ENCODE peak calls at places on chromosomes 7 and 10, in seven cellular contexts. N is cardiac fibroblast, R is astrocyte of the cerebellum, Y is thoracic aorta, A is heart left ventricle, E is ELR, I is lower lobe of right lung. D is an unnamed sample.

GRCh38 chr7:25847331-25848070 is 304.5 kb upstream of the NFE2L3 start:
- DNase-seq in N (peak; percentile 79), R (peak; percentile 22), Y (no peak), A (no peak), E (peak; percentile 61), I (no peak), D (no peak)

GRCh38 chr7:95904099-95904498 is 131.7 kb downstream of the DYNC1I1 start:
- DNase-seq in N (no peak), R (no peak), Y (no peak), A (no peak), E (no peak), I (peak; percentile 55), D (no peak)

GRCh38 chr10:101972761-101973160 is 83.2 kb downstream of the ARMH3 start:
- DNase-seq in N (no peak), R (no peak), Y (no peak), A (no peak), E (no peak), I (no peak), D (no peak)

GRCh38 chr10:53434413-53434812 is 661.8 kb upstream of the MBL2 start:
- DNase-seq in N (no peak), R (no peak), Y (no peak), A (no peak), E (no peak), I (no peak), D (no peak)

GRCh38 chr7:23971031-23971430 is 261.0 kb downstream of the STK31 start:
- DNase-seq in N (no peak), R (no peak), Y (no peak), A (no peak), E (peak; percentile 71), I (no peak), D (no peak)

GRCh38 chr10:24708081-24708480 is 15.6 kb downstream of the ARHGAP21 start:
- DNase-seq in N (no peak), R (no peak), Y (no peak), A (no peak), E (no peak), I (no peak), D (no peak)

GRCh38 chr10:26621243-26621888 is 76.1 kb upstream of the PDSS1 start:
- DNase-seq in N (no peak), R (no peak), Y (no peak), A (no peak), E (no peak), I (no peak), D (no peak)

GRCh38 chr10:125159932-125160855 is at the start of gene CTBP2:
- DNase-seq in N (peak; percentile 50), R (no peak), Y (no peak), A (peak; percentile 78), E (peak; percentile 69), I (peak; percentile 66), D (peak; percentile 85)

GRCh38 chr7:38040831-38041230 is 120.4 kb downstream of the EPDR1 start:
- DNase-seq in N (no peak), R (no peak), Y (no peak), A (no peak), E (no peak), I (no peak), D (no peak)

GRCh38 chr7:157851501-157852067 is 514.8 kb downstream of the DNAJB6 start:
- DNase-seq in N (no peak), R (no peak), Y (no peak), A (peak; percentile 49), E (no peak), I (peak; percentile 89), D (peak; percentile 78)